ENCODE peak calls at places on chromosomes 12 and 14, in eight cellular contexts. X, B, U, T, L, R, Q and J are unnamed samples.

GRCh38 chr12:125129592-125130255 is 64.5 kb downstream of the AACS start:
- DNase-seq in X (no peak), B (no peak), U (no peak), T (no peak), L (no peak), R (no peak), Q (no peak), J (no peak)

GRCh38 chr12:1115471-1116242 is 124.6 kb downstream of the ERC1 start:
- DNase-seq in X (no peak), B (no peak), U (no peak), T (peak), L (no peak), R (no peak), Q (no peak), J (no peak)

GRCh38 chr14:61126083-61126962 is 145.3 kb downstream of the SLC38A6 start:
- DNase-seq in X (no peak), B (no peak), U (no peak), T (peak), L (no peak), R (no peak), Q (no peak), J (no peak)

GRCh38 chr12:109764776-109765492 is 51.3 kb downstream of the FAM222A start:
- DNase-seq in X (no peak), B (peak), U (no peak), T (no peak), L (no peak), R (no peak), Q (no peak), J (no peak)

GRCh38 chr14:74959596-74960180 is 4.3 kb upstream of the PGF start:
- DNase-seq in X (no peak), B (no peak), U (no peak), T (no peak), L (no peak), R (no peak), Q (no peak), J (no peak)

GRCh38 chr14:25014440-25014839 is 35.5 kb downstream of the STXBP6 start:
- DNase-seq in X (peak), B (no peak), U (no peak), T (peak), L (no peak), R (no peak), Q (no peak), J (no peak)

GRCh38 chr12:89707992-89708792 is 446 bp downstream of the ATP2B1 start:
- DNase-seq in X (peak), B (peak), U (peak), T (peak), L (peak), R (peak), Q (peak), J (no peak)

GRCh38 chr12:46304080-46304479 is 35.2 kb upstream of the SLC38A1 start:
- DNase-seq in X (no peak), B (no peak), U (no peak), T (no peak), L (no peak), R (no peak), Q (no peak), J (no peak)

GRCh38 chr14:72714871-72715214 is 179.1 kb downstream of the DPF3 start:
- DNase-seq in X (no peak), B (no peak), U (no peak), T (no peak), L (no peak), R (no peak), Q (no peak), J (no peak)

GRCh38 chr14:104968541-104969401 is 9.4 kb downstream of the AHNAK2 start:
- DNase-seq in X (peak), B (no peak), U (peak), T (peak), L (peak), R (no peak), Q (no peak), J (no peak)